ENCODE peak calls at places on chromosomes 5 and 9, in nine cellular contexts. One of them, this sample, is unnamed.

GRCh38 chr5:148457183-148457620 is 73.4 kb downstream of the FBXO38 start:
- DNase-seq in tibial artery: no peak
- DNase-seq in effector memory CD4-positive, alpha-beta T cell: no peak
- DNase-seq in gastrocnemius medialis: no peak
- DNase-seq in upper lobe of right lung: no peak
- DNase-seq in heart left ventricle: no peak
- DNase-seq in CD8-positive, alpha-beta memory T cell: peak; percentile 1
- DNase-seq in pancreas: no peak
- DNase-seq in psoas muscle: no peak
- DNase-seq in this sample: no peak

GRCh38 chr5:138938526-138938925 is 63.4 kb upstream of the LRRTM2 start:
- DNase-seq in gastrocnemius medialis: no peak
- DNase-seq in CD8-positive, alpha-beta memory T cell: no peak
- DNase-seq in psoas muscle: no peak
- DNase-seq in upper lobe of right lung: no peak
- DNase-seq in effector memory CD4-positive, alpha-beta T cell: no peak
- DNase-seq in heart left ventricle: no peak
- DNase-seq in tibial artery: no peak
- DNase-seq in pancreas: no peak
- DNase-seq in this sample: no peak

GRCh38 chr5:6193315-6193714 is 185.0 kb downstream of the MED10 start:
- DNase-seq in pancreas: no peak
- DNase-seq in psoas muscle: no peak
- DNase-seq in effector memory CD4-positive, alpha-beta T cell: no peak
- DNase-seq in heart left ventricle: no peak
- DNase-seq in upper lobe of right lung: no peak
- DNase-seq in CD8-positive, alpha-beta memory T cell: no peak
- DNase-seq in tibial artery: no peak
- DNase-seq in gastrocnemius medialis: no peak
- DNase-seq in this sample: no peak

GRCh38 chr5:67530609-67531255 is 334.1 kb upstream of the CD180 start:
- DNase-seq in tibial artery: no peak
- DNase-seq in CD8-positive, alpha-beta memory T cell: no peak
- DNase-seq in gastrocnemius medialis: no peak
- DNase-seq in upper lobe of right lung: no peak
- DNase-seq in effector memory CD4-positive, alpha-beta T cell: no peak
- DNase-seq in pancreas: no peak
- DNase-seq in psoas muscle: no peak
- DNase-seq in heart left ventricle: peak; percentile 28
- DNase-seq in this sample: no peak

GRCh38 chr5:131114754-131115153 is 50.3 kb downstream of the HINT1 start:
- DNase-seq in effector memory CD4-positive, alpha-beta T cell: no peak
- DNase-seq in CD8-positive, alpha-beta memory T cell: no peak
- DNase-seq in psoas muscle: no peak
- DNase-seq in upper lobe of right lung: no peak
- DNase-seq in heart left ventricle: no peak
- DNase-seq in pancreas: no peak
- DNase-seq in tibial artery: no peak
- DNase-seq in gastrocnemius medialis: no peak
- DNase-seq in this sample: no peak

GRCh38 chr5:151098185-151098813 is 17.5 kb upstream of the TNIP1 start:
- DNase-seq in tibial artery: no peak
- DNase-seq in upper lobe of right lung: no peak
- DNase-seq in gastrocnemius medialis: no peak
- DNase-seq in CD8-positive, alpha-beta memory T cell: peak; percentile 24
- DNase-seq in heart left ventricle: no peak
- DNase-seq in effector memory CD4-positive, alpha-beta T cell: no peak
- DNase-seq in psoas muscle: no peak
- DNase-seq in pancreas: no peak
- DNase-seq in this sample: no peak

GRCh38 chr9:104971521-104971920 is 43.6 kb upstream of the ABCA1 start:
- DNase-seq in upper lobe of right lung: no peak
- DNase-seq in CD8-positive, alpha-beta memory T cell: no peak
- DNase-seq in heart left ventricle: no peak
- DNase-seq in effector memory CD4-positive, alpha-beta T cell: no peak
- DNase-seq in psoas muscle: no peak
- DNase-seq in pancreas: no peak
- DNase-seq in tibial artery: no peak
- DNase-seq in gastrocnemius medialis: no peak
- DNase-seq in this sample: no peak

GRCh38 chr5:51821697-51822096 is 438.4 kb downstream of the ISL1 start:
- DNase-seq in effector memory CD4-positive, alpha-beta T cell: no peak
- DNase-seq in psoas muscle: no peak
- DNase-seq in heart left ventricle: no peak
- DNase-seq in upper lobe of right lung: no peak
- DNase-seq in gastrocnemius medialis: no peak
- DNase-seq in tibial artery: no peak
- DNase-seq in CD8-positive, alpha-beta memory T cell: no peak
- DNase-seq in pancreas: no peak
- DNase-seq in this sample: no peak

GRCh38 chr5:11384441-11385250 is 519.6 kb downstream of the CTNND2 start:
- DNase-seq in pancreas: peak; percentile 50
- DNase-seq in CD8-positive, alpha-beta memory T cell: no peak
- DNase-seq in gastrocnemius medialis: no peak
- DNase-seq in effector memory CD4-positive, alpha-beta T cell: no peak
- DNase-seq in heart left ventricle: no peak
- DNase-seq in tibial artery: no peak
- DNase-seq in upper lobe of right lung: peak; percentile 68
- DNase-seq in psoas muscle: no peak
- DNase-seq in this sample: no peak

GRCh38 chr5:18113724-18114123 is 479.5 kb downstream of the TAF11L14 start:
- DNase-seq in pancreas: no peak
- DNase-seq in heart left ventricle: no peak
- DNase-seq in psoas muscle: no peak
- DNase-seq in gastrocnemius medialis: no peak
- DNase-seq in CD8-positive, alpha-beta memory T cell: no peak
- DNase-seq in tibial artery: no peak
- DNase-seq in upper lobe of right lung: no peak
- DNase-seq in effector memory CD4-positive, alpha-beta T cell: no peak
- DNase-seq in this sample: no peak

GRCh38 chr5:21880164-21880563 is 973.0 kb downstream of the CDH12 start:
- DNase-seq in psoas muscle: no peak
- DNase-seq in tibial artery: no peak
- DNase-seq in gastrocnemius medialis: no peak
- DNase-seq in effector memory CD4-positive, alpha-beta T cell: no peak
- DNase-seq in CD8-positive, alpha-beta memory T cell: no peak
- DNase-seq in upper lobe of right lung: no peak
- DNase-seq in heart left ventricle: no peak
- DNase-seq in pancreas: no peak
- DNase-seq in this sample: no peak

GRCh38 chr5:160312960-160313734 is 783 bp upstream of the CCNJL start:
- DNase-seq in pancreas: no peak
- DNase-seq in gastrocnemius medialis: no peak
- DNase-seq in effector memory CD4-positive, alpha-beta T cell: no peak
- DNase-seq in upper lobe of right lung: no peak
- DNase-seq in heart left ventricle: no peak
- DNase-seq in CD8-positive, alpha-beta memory T cell: no peak
- DNase-seq in psoas muscle: no peak
- DNase-seq in tibial artery: no peak
- DNase-seq in this sample: no peak

GRCh38 chr5:140151068-140151718 is 23.8 kb upstream of the CYSTM1 start:
- DNase-seq in heart left ventricle: no peak
- DNase-seq in tibial artery: peak; percentile 53
- DNase-seq in psoas muscle: no peak
- DNase-seq in CD8-positive, alpha-beta memory T cell: no peak
- DNase-seq in upper lobe of right lung: no peak
- DNase-seq in gastrocnemius medialis: no peak
- DNase-seq in pancreas: no peak
- DNase-seq in effector memory CD4-positive, alpha-beta T cell: no peak
- DNase-seq in this sample: no peak

GRCh38 chr5:140151719-140152609 is 23.0 kb upstream of the CYSTM1 start:
- DNase-seq in effector memory CD4-positive, alpha-beta T cell: no peak
- DNase-seq in tibial artery: peak; percentile 48
- DNase-seq in upper lobe of right lung: no peak
- DNase-seq in CD8-positive, alpha-beta memory T cell: no peak
- DNase-seq in pancreas: no peak
- DNase-seq in heart left ventricle: no peak
- DNase-seq in psoas muscle: no peak
- DNase-seq in gastrocnemius medialis: no peak
- DNase-seq in this sample: no peak

GRCh38 chr5:140152610-140152999 is 22.4 kb upstream of the CYSTM1 start:
- DNase-seq in CD8-positive, alpha-beta memory T cell: no peak
- DNase-seq in gastrocnemius medialis: no peak
- DNase-seq in tibial artery: peak; percentile 43
- DNase-seq in effector memory CD4-positive, alpha-beta T cell: no peak
- DNase-seq in pancreas: no peak
- DNase-seq in psoas muscle: no peak
- DNase-seq in heart left ventricle: no peak
- DNase-seq in upper lobe of right lung: no peak
- DNase-seq in this sample: no peak

GRCh38 chr5:140148508-140148907 is 22.8 kb downstream of the IGIP start:
- DNase-seq in tibial artery: peak; percentile 64
- DNase-seq in CD8-positive, alpha-beta memory T cell: no peak
- DNase-seq in effector memory CD4-positive, alpha-beta T cell: no peak
- DNase-seq in upper lobe of right lung: no peak
- DNase-seq in psoas muscle: no peak
- DNase-seq in heart left ventricle: no peak
- DNase-seq in gastrocnemius medialis: no peak
- DNase-seq in pancreas: no peak
- DNase-seq in this sample: no peak

DNA sequence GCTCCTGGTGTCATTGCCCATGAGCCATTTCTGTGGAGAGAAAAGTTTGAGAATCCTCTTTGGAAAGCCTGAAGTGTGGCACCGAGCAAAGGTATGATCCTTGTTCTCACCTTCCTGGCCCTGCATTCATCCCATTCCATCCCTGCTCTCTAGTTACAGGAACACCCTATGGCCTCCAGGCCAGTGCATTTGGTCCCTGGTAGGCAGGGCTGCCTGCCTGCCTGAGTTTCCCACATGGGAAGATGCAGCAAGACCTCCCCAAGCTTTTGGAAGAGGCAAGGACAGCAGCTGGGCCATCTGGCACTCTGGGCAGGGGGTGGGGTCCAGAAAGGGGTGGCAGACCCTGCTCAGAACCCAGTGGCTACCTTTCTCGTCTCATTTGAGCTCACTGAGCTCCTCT is 24.5 kb downstream of the IGIP start:
- DNase-seq in effector memory CD4-positive, alpha-beta T cell: no peak
- DNase-seq in heart left ventricle: no peak
- DNase-seq in psoas muscle: no peak
- DNase-seq in CD8-positive, alpha-beta memory T cell: no peak
- DNase-seq in gastrocnemius medialis: no peak
- DNase-seq in upper lobe of right lung: no peak
- DNase-seq in pancreas: no peak
- DNase-seq in tibial artery: peak; percentile 23
- DNase-seq in this sample: no peak
- H3K4me1 ChIP-seq in effector memory CD4-positive, alpha-beta T cell: peaks cover 11% of the 10 kb centered on the region
- H3K4me1 ChIP-seq in heart left ventricle: peaks cover 12% of the 10 kb centered on the region
- H3K4me1 ChIP-seq in psoas muscle: peaks cover 11% of the 10 kb centered on the region
- H3K4me1 ChIP-seq in CD8-positive, alpha-beta memory T cell: peaks cover 6% of the 10 kb centered on the region
- H3K4me1 ChIP-seq in gastrocnemius medialis: peaks cover 15% of the 10 kb centered on the region
- H3K4me1 ChIP-seq in upper lobe of right lung: peaks cover 31% of the 10 kb centered on the region
- H3K4me1 ChIP-seq in pancreas: peaks cover 8% of the 10 kb centered on the region
- H3K4me1 ChIP-seq in tibial artery: no peaks in the 10 kb centered on the region
- H3K4me1 ChIP-seq in this sample: peaks cover 14% of the 10 kb centered on the region

DNA sequence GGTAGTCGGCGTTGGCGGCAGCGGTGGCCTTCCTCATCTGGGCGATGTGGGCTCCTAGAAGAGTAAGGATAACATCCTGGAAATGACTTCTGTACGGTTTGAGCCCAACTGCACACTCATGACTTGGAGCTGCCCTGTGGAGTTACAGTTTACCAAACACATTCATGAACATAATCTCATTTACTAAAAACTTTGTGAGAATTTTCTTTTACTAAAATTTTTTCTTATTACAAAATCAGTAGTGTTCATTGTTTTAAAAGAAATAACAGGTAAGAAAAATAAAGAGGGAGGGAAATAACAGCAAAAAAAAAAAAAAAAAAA is 5.3 kb downstream of the FOXE1 start:
- DNase-seq in pancreas: no peak
- DNase-seq in heart left ventricle: no peak
- DNase-seq in psoas muscle: no peak
- DNase-seq in upper lobe of right lung: no peak
- DNase-seq in gastrocnemius medialis: no peak
- DNase-seq in effector memory CD4-positive, alpha-beta T cell: no peak
- DNase-seq in CD8-positive, alpha-beta memory T cell: no peak
- DNase-seq in tibial artery: no peak
- DNase-seq in this sample: no peak
- H3K27me3 ChIP-seq in pancreas: peaks cover 2% of the 10 kb centered on the region
- H3K27me3 ChIP-seq in heart left ventricle: peaks cover 85% of the 10 kb centered on the region
- H3K27me3 ChIP-seq in psoas muscle: peaks cover 47% of the 10 kb centered on the region
- H3K27me3 ChIP-seq in upper lobe of right lung: peaks cover 79% of the 10 kb centered on the region
- H3K27me3 ChIP-seq in gastrocnemius medialis: peaks cover 72% of the 10 kb centered on the region
- H3K27me3 ChIP-seq in effector memory CD4-positive, alpha-beta T cell: peaks cover 61% of the 10 kb centered on the region
- H3K27me3 ChIP-seq in CD8-positive, alpha-beta memory T cell: peaks cover 56% of the 10 kb centered on the region
- H3K27me3 ChIP-seq in tibial artery: peaks cover 88% of the 10 kb centered on the region
- H3K27me3 ChIP-seq in this sample: peaks cover 16% of the 10 kb centered on the region

DNA sequence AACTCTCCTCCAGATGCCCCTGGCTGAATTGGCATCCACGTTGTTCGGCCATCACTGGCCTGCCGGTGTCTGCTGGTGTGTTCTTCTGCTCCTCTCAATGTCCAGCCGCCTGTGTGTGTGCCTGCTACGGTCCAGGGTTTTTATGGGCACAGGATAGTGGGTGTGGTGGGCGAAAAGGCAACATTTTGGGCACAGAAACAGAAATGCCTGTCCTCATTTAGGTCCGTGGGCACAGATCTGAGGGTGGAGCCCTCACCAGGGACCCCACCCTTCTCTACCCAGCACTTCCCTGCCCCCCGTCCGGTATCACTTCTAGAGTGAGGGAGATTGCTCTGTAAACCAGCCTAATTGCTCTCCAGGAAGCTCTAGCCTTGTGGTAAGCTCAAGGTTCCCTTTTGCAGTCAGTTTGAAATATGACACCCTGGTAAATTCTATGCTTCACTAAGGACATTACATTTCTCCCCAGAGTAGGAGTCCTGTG is 410.1 kb downstream of the MAT2B start:
- DNase-seq in tibial artery: no peak
- DNase-seq in effector memory CD4-positive, alpha-beta T cell: no peak
- DNase-seq in heart left ventricle: no peak
- DNase-seq in CD8-positive, alpha-beta memory T cell: no peak
- DNase-seq in pancreas: no peak
- DNase-seq in gastrocnemius medialis: no peak
- DNase-seq in psoas muscle: no peak
- DNase-seq in upper lobe of right lung: peak; percentile 50
- DNase-seq in this sample: no peak
- H3K4me1 ChIP-seq in tibial artery: no peaks in the 10 kb centered on the region
- H3K4me1 ChIP-seq in effector memory CD4-positive, alpha-beta T cell: no peaks in the 10 kb centered on the region
- H3K4me1 ChIP-seq in heart left ventricle: no peaks in the 10 kb centered on the region
- H3K4me1 ChIP-seq in CD8-positive, alpha-beta memory T cell: no peaks in the 10 kb centered on the region
- H3K4me1 ChIP-seq in pancreas: no peaks in the 10 kb centered on the region
- H3K4me1 ChIP-seq in gastrocnemius medialis: no peaks in the 10 kb centered on the region
- H3K4me1 ChIP-seq in psoas muscle: no peaks in the 10 kb centered on the region
- H3K4me1 ChIP-seq in upper lobe of right lung: no peaks in the 10 kb centered on the region
- H3K4me1 ChIP-seq in this sample: no peaks in the 10 kb centered on the region

GRCh38 chr5:121485261-121485660 is 366.4 kb upstream of the FTMT start:
- DNase-seq in psoas muscle: no peak
- DNase-seq in tibial artery: no peak
- DNase-seq in upper lobe of right lung: no peak
- DNase-seq in pancreas: no peak
- DNase-seq in CD8-positive, alpha-beta memory T cell: no peak
- DNase-seq in effector memory CD4-positive, alpha-beta T cell: no peak
- DNase-seq in gastrocnemius medialis: no peak
- DNase-seq in heart left ventricle: no peak
- DNase-seq in this sample: no peak

DNA sequence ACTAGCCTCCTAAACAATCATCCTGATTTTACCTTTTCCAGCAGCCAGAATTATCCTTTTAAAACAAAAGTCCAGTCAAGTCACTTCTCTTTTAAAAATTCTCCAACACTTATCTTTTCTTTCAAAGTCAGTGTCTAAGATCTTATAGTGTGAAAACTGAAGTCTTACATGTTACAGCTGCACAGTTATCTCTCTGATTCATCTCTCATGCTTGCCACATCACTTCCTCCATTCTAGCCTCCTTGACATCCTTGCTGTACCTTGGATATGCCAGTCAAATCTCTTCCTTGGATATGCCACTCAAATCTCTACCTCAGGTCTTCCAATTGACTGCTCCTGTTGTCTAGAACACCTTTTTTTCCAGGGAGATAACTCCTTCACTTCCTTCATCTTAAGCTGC is 361.7 kb upstream of the FTMT start:
- DNase-seq in upper lobe of right lung: no peak
- DNase-seq in heart left ventricle: no peak
- DNase-seq in tibial artery: no peak
- DNase-seq in gastrocnemius medialis: no peak
- DNase-seq in CD8-positive, alpha-beta memory T cell: no peak
- DNase-seq in effector memory CD4-positive, alpha-beta T cell: no peak
- DNase-seq in psoas muscle: no peak
- DNase-seq in pancreas: no peak
- DNase-seq in this sample: no peak
- H3K27me3 ChIP-seq in upper lobe of right lung: no peaks in the 10 kb centered on the region
- H3K27me3 ChIP-seq in heart left ventricle: no peaks in the 10 kb centered on the region
- H3K27me3 ChIP-seq in tibial artery: no peaks in the 10 kb centered on the region
- H3K27me3 ChIP-seq in gastrocnemius medialis: no peaks in the 10 kb centered on the region
- H3K27me3 ChIP-seq in CD8-positive, alpha-beta memory T cell: no peaks in the 10 kb centered on the region
- H3K27me3 ChIP-seq in effector memory CD4-positive, alpha-beta T cell: no peaks in the 10 kb centered on the region
- H3K27me3 ChIP-seq in psoas muscle: no peaks in the 10 kb centered on the region
- H3K27me3 ChIP-seq in pancreas: no peaks in the 10 kb centered on the region
- H3K27me3 ChIP-seq in this sample: no peaks in the 10 kb centered on the region

This sample was measured in thoracic aorta.